ENCODE peak calls at places on chromosomes 13 and 19, in ten cellular contexts. I, A, F, O, U, M, E, Z, C and Q are unnamed samples.

GRCh38 chr19:47445937-47446402 is 25.7 kb downstream of the SLC8A2 start:
- DNase-seq in U (peak; percentile 49), M (no peak), E (peak; percentile 24), I (no peak), Z (peak; percentile 82), A (no peak), F (peak; percentile 39), O (peak; percentile 25), C (peak; percentile 35), Q (no peak)

GRCh38 chr13:61536443-61536842 is 120.8 kb upstream of the PCDH20 start:
- DNase-seq in A (no peak), F (no peak), C (no peak), O (no peak), E (no peak), U (no peak), Z (no peak), M (no peak), I (no peak), Q (no peak)

GRCh38 chr19:44764975-44765948 is 12.4 kb upstream of the CBLC start:
- DNase-seq in E (no peak), M (no peak), I (no peak), F (no peak), O (no peak), U (no peak), A (no peak), Z (no peak), C (no peak), Q (no peak)

GRCh38 chr13:40087021-40088002 is 431.9 kb downstream of the COG6 start:
- DNase-seq in F (no peak), U (no peak), C (no peak), Z (no peak), O (no peak), I (no peak), A (no peak), E (peak; percentile 80), M (no peak), Q (no peak)

GRCh38 chr13:114120486-114121430 is 11.7 kb downstream of the RASA3 start:
- DNase-seq in M (no peak), A (no peak), U (no peak), O (no peak), F (no peak), I (no peak), Z (no peak), E (no peak), C (no peak), Q (no peak)

GRCh38 chr19:56139847-56140582 is 1.1 kb upstream of the ZNF444 start:
- DNase-seq in O (no peak), C (no peak), M (no peak), F (no peak), E (no peak), Z (no peak), I (no peak), U (no peak), A (no peak), Q (no peak)

GRCh38 chr13:29161653-29162052 is 341.5 kb downstream of the MTUS2 start:
- DNase-seq in U (no peak), I (no peak), O (no peak), Z (no peak), M (no peak), F (no peak), C (no peak), E (no peak), A (no peak), Q (no peak)

GRCh38 chr13:30002577-30002976 is 152.2 kb upstream of the UBL3 start:
- DNase-seq in I (peak; percentile 29), Z (no peak), U (no peak), C (no peak), F (no peak), E (no peak), O (no peak), A (no peak), M (peak; percentile 57), Q (peak; percentile 53)

GRCh38 chr19:58554494-58555368 is at the start of gene CHMP2A:
- DNase-seq in M (peak; percentile 88), F (peak; percentile 99), Z (peak; percentile 96), U (peak; percentile 99), I (peak; percentile 95), E (no peak), A (no peak), O (no peak), C (peak; percentile 96), Q (peak; percentile 97)

GRCh38 chr13:51848674-51849073 is 3.7 kb upstream of the TMEM272 start:
- DNase-seq in U (no peak), M (no peak), E (no peak), I (no peak), Z (no peak), O (no peak), A (no peak), C (no peak), F (no peak), Q (no peak)

GRCh38 chr13:27183561-27184147 is 12.0 kb upstream of the USP12 start:
- DNase-seq in E (no peak), M (no peak), F (no peak), C (no peak), A (no peak), I (no peak), U (no peak), Z (no peak), O (no peak), Q (no peak)

GRCh38 chr19:44968670-44969069 is 13.5 kb downstream of the CLPTM1 start:
- DNase-seq in O (no peak), I (no peak), A (no peak), E (no peak), M (no peak), F (no peak), Z (no peak), C (no peak), U (no peak), Q (no peak)

GRCh38 chr13:42011601-42012401 is 36.6 kb upstream of the DGKH start:
- DNase-seq in U (no peak), Z (no peak), M (no peak), E (peak; percentile 17), O (no peak), A (no peak), C (no peak), I (no peak), F (no peak), Q (no peak)

GRCh38 chr13:73278186-73278585 is 219.4 kb downstream of the KLF5 start:
- DNase-seq in M (no peak), O (no peak), A (no peak), E (no peak), C (no peak), Z (no peak), F (no peak), U (no peak), I (no peak), Q (no peak)

GRCh38 chr19:39379865-39380399 is 11.0 kb downstream of the PAF1 start:
- DNase-seq in U (no peak), I (no peak), M (no peak), Z (no peak), O (no peak), A (no peak), F (no peak), C (no peak), E (no peak), Q (no peak)

GRCh38 chr19:48842744-48843162 is 6.5 kb upstream of the HSD17B14 start:
- DNase-seq in E (peak; percentile 55), C (peak; percentile 44), I (peak; percentile 61), F (peak; percentile 51), U (peak; percentile 65), M (no peak), Z (peak; percentile 46), A (peak; percentile 5), O (no peak), Q (peak; percentile 36)

GRCh38 chr13:41130356-41130755 is 2.2 kb downstream of the KBTBD6 start:
- DNase-seq in E (no peak), I (no peak), C (no peak), M (no peak), A (no peak), F (peak; percentile 5), Z (no peak), U (no peak), O (no peak), Q (no peak)

GRCh38 chr19:34788074-34788473 is 15.1 kb upstream of the ZNF599 start:
- DNase-seq in Z (no peak), O (no peak), F (no peak), M (no peak), A (no peak), C (no peak), E (no peak), U (no peak), I (no peak), Q (no peak)

GRCh38 chr13:98301721-98302120 is 124.7 kb upstream of the RNF113B start:
- DNase-seq in U (no peak), I (no peak), M (no peak), O (no peak), C (no peak), Z (no peak), E (no peak), F (no peak), A (no peak), Q (no peak)

GRCh38 chr13:25844559-25845434 is 207.0 kb downstream of the SHISA2 start:
- DNase-seq in O (no peak), A (no peak), F (no peak), U (no peak), Z (no peak), M (no peak), E (no peak), I (no peak), C (no peak), Q (no peak)

GRCh38 chr19:38526430-38526829 is 91.3 kb downstream of the MAP4K1 start:
- DNase-seq in U (no peak), I (no peak), E (no peak), M (no peak), C (no peak), O (no peak), A (no peak), Z (no peak), F (no peak), Q (no peak)

GRCh38 chr19:12484371-12485322 is at the start of gene ZNF709:
- DNase-seq in M (peak; percentile 37), F (peak; percentile 92), E (peak; percentile 95), I (peak; percentile 95), Z (peak; percentile 84), U (peak; percentile 95), A (peak; percentile 73), C (peak; percentile 93), O (peak; percentile 67), Q (peak; percentile 92)

GRCh38 chr13:111789011-111789410 is 277.9 kb upstream of the SOX1 start:
- DNase-seq in O (no peak), I (no peak), A (no peak), C (no peak), E (no peak), U (no peak), F (no peak), M (no peak), Z (no peak), Q (no peak)

GRCh38 chr19:5621945-5622464 is 571 bp downstream of the SAFB2 start:
- DNase-seq in O (no peak), U (no peak), M (no peak), Z (peak; percentile 16), F (peak; percentile 38), A (no peak), E (no peak), I (no peak), C (no peak), Q (no peak)

GRCh38 chr13:28574617-28575142 is 79.8 kb upstream of the FLT1 start:
- DNase-seq in E (no peak), C (no peak), A (no peak), Z (peak; percentile 24), O (no peak), I (peak; percentile 71), F (peak; percentile 13), M (peak; percentile 94), U (no peak), Q (peak; percentile 90)

GRCh38 chr13:40341501-40341900 is 324.9 kb downstream of the FOXO1 start:
- DNase-seq in M (no peak), F (no peak), C (no peak), Z (no peak), U (no peak), O (no peak), I (no peak), E (no peak), A (no peak), Q (no peak)

GRCh38 chr19:29672933-29673336 is 7.7 kb downstream of the PLEKHF1 start:
- DNase-seq in E (no peak), O (no peak), Z (peak; percentile 92), U (no peak), C (no peak), A (no peak), M (no peak), F (peak; percentile 84), I (no peak), Q (no peak)

GRCh38 chr13:30061217-30061616 is 210.8 kb upstream of the UBL3 start:
- DNase-seq in F (no peak), C (no peak), U (no peak), Z (no peak), E (no peak), A (no peak), I (no peak), O (no peak), M (peak; percentile 64), Q (no peak)